ENCODE peak calls at places on chromosomes 3 and 15, in six cellular contexts. W is BJ, T is astrocyte of the spinal cord, K is B cell, N is omental fat pad, A is fibroblast of pulmonary artery. Q is an unnamed sample.

GRCh38 chr3:184785106-184785505 is 26.9 kb upstream of the VPS8 start:
- DNase-seq in W (no peak), T (no peak), K (no peak), N (no peak), A (no peak), Q (no peak)

GRCh38 chr3:126527455-126528211 is 3.7 kb downstream of the CHST13 start:
- DNase-seq in W (no peak), T (no peak), K (no peak), N (no peak), A (no peak), Q (no peak)

GRCh38 chr3:179069762-179070390 is 1.7 kb downstream of the ZMAT3 start:
- DNase-seq in W (no peak), T (peak; percentile 58), K (no peak), N (no peak), A (peak; percentile 61), Q (peak; percentile 8)

GRCh38 chr3:58388550-58389061 is 45.0 kb downstream of the PDHB start:
- DNase-seq in W (peak; percentile 71), T (peak; percentile 43), K (no peak), N (no peak), A (peak; percentile 72), Q (peak; percentile 60)

GRCh38 chr15:76753771-76754170 is 151.4 kb downstream of the SCAPER start:
- DNase-seq in W (no peak), T (no peak), K (no peak), N (no peak), A (no peak), Q (no peak)

GRCh38 chr15:58626378-58626777 is 123.1 kb downstream of the ADAM10 start:
- DNase-seq in W (no peak), T (no peak), K (no peak), N (no peak), A (no peak), Q (no peak)

GRCh38 chr15:41207687-41208448 is 22.7 kb downstream of the EXD1 start:
- DNase-seq in W (no peak), T (peak; percentile 11), K (no peak), N (no peak), A (peak; percentile 6), Q (peak; percentile 55)

GRCh38 chr3:110881069-110881468 is 190.5 kb upstream of the NECTIN3 start:
- DNase-seq in W (no peak), T (peak; percentile 72), K (no peak), N (no peak), A (peak; percentile 68), Q (no peak)

GRCh38 chr3:100600181-100601042 is 9.0 kb upstream of the ADGRG7 start:
- DNase-seq in W (no peak), T (no peak), K (no peak), N (no peak), A (no peak), Q (no peak)

GRCh38 chr15:28901587-28901980 is 15.8 kb downstream of the APBA2 start:
- DNase-seq in W (no peak), T (no peak), K (no peak), N (no peak), A (no peak), Q (no peak)

GRCh38 chr3:150074697-150075416 is 104.2 kb upstream of the PFN2 start:
- DNase-seq in W (no peak), T (no peak), K (no peak), N (no peak), A (no peak), Q (no peak)

GRCh38 chr3:174159629-174160028 is 699.5 kb upstream of the NAALADL2 start:
- DNase-seq in W (no peak), T (no peak), K (no peak), N (no peak), A (no peak), Q (no peak)

GRCh38 chr3:143203848-143204247 is 84.3 kb downstream of the CHST2 start:
- DNase-seq in W (no peak), T (peak; percentile 44), K (no peak), N (no peak), A (peak; percentile 11), Q (peak; percentile 53)

GRCh38 chr3:179726075-179726742 is 73.4 kb downstream of the USP13 start:
- DNase-seq in W (no peak), T (no peak), K (no peak), N (no peak), A (no peak), Q (no peak)

GRCh38 chr3:141979050-141979671 is 102.7 kb downstream of the ATP1B3 start:
- DNase-seq in W (peak; percentile 78), T (peak; percentile 83), K (no peak), N (no peak), A (peak; percentile 86), Q (peak; percentile 90)

GRCh38 chr3:29686889-29687592 is 406.2 kb downstream of the RBMS3 start:
- DNase-seq in W (peak; percentile 9), T (peak; percentile 91), K (no peak), N (no peak), A (peak; percentile 76), Q (peak; percentile 63)

GRCh38 chr3:25259871-25260270 is 168.2 kb upstream of the RARB start:
- DNase-seq in W (no peak), T (peak; percentile 88), K (no peak), N (no peak), A (peak; percentile 1), Q (no peak)

GRCh38 chr3:32262201-32262600 is 23.7 kb downstream of the CMTM8 start:
- DNase-seq in W (no peak), T (no peak), K (no peak), N (no peak), A (no peak), Q (no peak)

GRCh38 chr3:117820900-117821299 is 1111.3 kb downstream of the TUSC7 start:
- DNase-seq in W (no peak), T (peak; percentile 45), K (no peak), N (no peak), A (no peak), Q (peak; percentile 2)

GRCh38 chr3:71962561-71963240 is 177.8 kb upstream of the PROK2 start:
- DNase-seq in W (no peak), T (no peak), K (no peak), N (no peak), A (peak; percentile 4), Q (peak; percentile 40)

GRCh38 chr3:13616359-13616758 is 67.4 kb downstream of the FBLN2 start:
- DNase-seq in W (no peak), T (no peak), K (no peak), N (no peak), A (no peak), Q (no peak)

GRCh38 chr3:119637679-119638525 is 22.5 kb downstream of the POPDC2 start:
- DNase-seq in W (peak; percentile 87), T (peak; percentile 88), K (no peak), N (no peak), A (peak; percentile 88), Q (peak; percentile 94)

GRCh38 chr15:53246996-53247395 is 456.9 kb upstream of the ONECUT1 start:
- DNase-seq in W (no peak), T (no peak), K (no peak), N (no peak), A (no peak), Q (no peak)

GRCh38 chr3:138003069-138003468 is 6.9 kb upstream of the CLDN18 start:
- DNase-seq in W (no peak), T (no peak), K (no peak), N (no peak), A (no peak), Q (no peak)

GRCh38 chr3:123110238-123110952 is 43.6 kb downstream of the PDIA5 start:
- DNase-seq in W (no peak), T (no peak), K (no peak), N (no peak), A (no peak), Q (no peak)

GRCh38 chr3:174125267-174125844 is 727.8 kb downstream of the NLGN1 start:
- DNase-seq in W (no peak), T (peak; percentile 50), K (no peak), N (no peak), A (peak; percentile 43), Q (peak; percentile 43)

GRCh38 chr3:152499796-152500385 is 231.2 kb downstream of the MBNL1 start:
- DNase-seq in W (no peak), T (no peak), K (no peak), N (no peak), A (peak; percentile 38), Q (no peak)

GRCh38 chr3:184345678-184346144 is 8.3 kb downstream of the FAM131A start:
- DNase-seq in W (no peak), T (peak; percentile 58), K (no peak), N (no peak), A (peak; percentile 67), Q (peak; percentile 78)

GRCh38 chr15:48494646-48495045 is 150.9 kb downstream of the FBN1 start:
- DNase-seq in W (no peak), T (peak; percentile 53), K (no peak), N (no peak), A (no peak), Q (peak; percentile 26)

GRCh38 chr15:74808073-74808839 is 4.4 kb upstream of the LMAN1L start:
- DNase-seq in W (no peak), T (no peak), K (no peak), N (no peak), A (no peak), Q (no peak)

DNA sequence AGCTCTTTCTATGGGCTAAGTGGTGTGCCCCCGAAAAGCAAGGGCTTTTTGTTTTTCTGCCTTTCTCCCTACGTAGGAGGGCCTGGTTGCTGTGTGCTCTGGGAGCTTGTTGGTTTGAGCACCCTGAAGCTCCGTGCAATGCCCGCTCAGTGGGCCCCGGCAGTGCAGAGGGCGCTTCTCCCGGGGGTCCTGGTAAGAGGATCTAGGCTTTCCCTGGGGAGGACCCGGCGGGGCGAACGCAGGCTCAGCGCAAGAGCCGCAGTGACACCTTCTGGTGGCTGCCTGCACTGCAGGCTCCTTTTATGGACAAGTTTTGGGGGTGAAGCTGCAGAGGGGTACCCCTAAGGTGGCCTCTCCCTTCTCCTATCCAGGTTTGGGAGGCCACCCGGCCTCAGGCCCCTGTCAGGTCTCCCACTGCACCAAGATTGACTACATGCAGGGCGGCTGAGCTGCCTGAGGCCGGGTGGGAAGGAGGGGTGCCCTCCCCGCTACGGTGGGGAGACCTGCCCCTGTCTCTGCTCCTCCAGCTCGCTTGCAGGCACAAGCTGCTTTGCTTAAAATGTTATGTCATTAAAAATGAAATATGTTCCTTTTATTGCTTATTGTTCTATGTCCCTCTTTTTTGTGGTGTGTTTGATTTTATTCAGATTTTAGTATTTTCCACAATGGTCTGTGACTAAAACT is 387.9 kb downstream of the GABRG3 start:
- DNase-seq in W (no peak), T (peak; percentile 23), K (no peak), N (no peak), A (peak; percentile 1), Q (no peak)
- TF ChIP-seq CTCF in W (no peak), T (peak; percentile 92), K (peak; percentile 19), N (no peak), A (peak; percentile 51), Q (peak; percentile 65)

GRCh38 chr3:42830437-42831320 is 21.4 kb downstream of the ACKR2 start:
- DNase-seq in W (no peak), T (no peak), K (no peak), N (no peak), A (peak; percentile 32), Q (no peak)
- TF ChIP-seq CTCF in W (no peak), T (peak; percentile 32), K (no peak), N (no peak), A (peak; percentile 35), Q (peak; percentile 54)

GRCh38 chr15:78739996-78740903 is 71.0 kb downstream of the ADAMTS7 start:
- DNase-seq in W (no peak), T (no peak), K (peak; percentile 46), N (no peak), A (peak; percentile 57), Q (peak; percentile 18)
- TF ChIP-seq CTCF in W (peak; percentile 64), T (peak; percentile 55), K (peak; percentile 55), N (no peak), A (peak; percentile 45), Q (peak; percentile 76)

DNA sequence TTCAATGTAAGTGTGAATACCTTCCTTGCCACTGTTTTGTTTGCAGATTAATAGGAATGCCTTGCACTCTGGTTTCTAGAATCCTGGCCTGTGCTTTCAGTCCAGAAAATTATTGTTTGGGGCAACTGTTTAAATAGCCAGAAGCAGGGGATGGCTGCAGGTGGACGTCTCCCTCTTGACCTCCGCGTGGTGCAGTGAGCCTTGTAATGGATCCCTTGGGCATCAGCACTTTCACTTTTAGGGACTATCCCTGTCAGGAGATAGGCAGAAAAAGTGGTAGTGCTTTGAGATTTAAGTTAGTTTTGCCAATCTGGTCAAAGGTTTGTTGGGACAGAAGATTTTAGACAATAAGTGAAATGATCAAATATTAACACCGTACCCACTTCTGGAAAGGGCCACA is 178.6 kb upstream of the BHLHE40 start:
- DNase-seq in W (no peak), T (no peak), K (no peak), N (no peak), A (no peak), Q (no peak)
- TF ChIP-seq CTCF in W (no peak), T (no peak), K (no peak), N (no peak), A (no peak), Q (no peak)

Q was measured in HFFc6.